ENCODE peak calls at places on chromosomes 7 and 10, in six cellular contexts. One of them, this sample, is unnamed.

GRCh38 chr10:47173929-47174442 is 126.0 kb upstream of the GDF10 start:
- DNase-seq in AG09319: no peak
- DNase-seq in prostate gland: no peak
- DNase-seq in WTC11: no peak
- DNase-seq in fibroblast of mammary gland: no peak
- DNase-seq in brain microvascular endothelial cell: peak
- DNase-seq in this sample: no peak

GRCh38 chr10:8017276-8017675 is 37.2 kb upstream of the GATA3 start:
- DNase-seq in AG09319: no peak
- DNase-seq in prostate gland: no peak
- DNase-seq in WTC11: no peak
- DNase-seq in fibroblast of mammary gland: no peak
- DNase-seq in brain microvascular endothelial cell: peak
- DNase-seq in this sample: no peak

GRCh38 chr7:82694020-82694419 is 250.4 kb upstream of the CACNA2D1 start:
- DNase-seq in AG09319: no peak
- DNase-seq in prostate gland: no peak
- DNase-seq in WTC11: no peak
- DNase-seq in fibroblast of mammary gland: no peak
- DNase-seq in brain microvascular endothelial cell: no peak
- DNase-seq in this sample: peak

GRCh38 chr10:74898201-74898976 is 72.0 kb downstream of the KAT6B start:
- DNase-seq in AG09319: no peak
- DNase-seq in prostate gland: no peak
- DNase-seq in WTC11: no peak
- DNase-seq in fibroblast of mammary gland: peak
- DNase-seq in brain microvascular endothelial cell: no peak
- DNase-seq in this sample: no peak

GRCh38 chr7:54810401-54810800 is 51.4 kb upstream of the SEC61G start:
- DNase-seq in AG09319: no peak
- DNase-seq in prostate gland: no peak
- DNase-seq in WTC11: no peak
- DNase-seq in fibroblast of mammary gland: no peak
- DNase-seq in brain microvascular endothelial cell: no peak
- DNase-seq in this sample: no peak

GRCh38 chr7:139842414-139843210 is 13.5 kb downstream of the TBXAS1 start:
- DNase-seq in AG09319: no peak
- DNase-seq in prostate gland: no peak
- DNase-seq in WTC11: no peak
- DNase-seq in fibroblast of mammary gland: peak
- DNase-seq in brain microvascular endothelial cell: peak
- DNase-seq in this sample: no peak

GRCh38 chr7:6250364-6250833 is 22.0 kb downstream of the CYTH3 start:
- DNase-seq in AG09319: no peak
- DNase-seq in prostate gland: no peak
- DNase-seq in WTC11: no peak
- DNase-seq in fibroblast of mammary gland: peak
- DNase-seq in brain microvascular endothelial cell: no peak
- DNase-seq in this sample: no peak

GRCh38 chr10:30324448-30325110 is 24.5 kb downstream of the MTPAP start:
- DNase-seq in AG09319: no peak
- DNase-seq in prostate gland: no peak
- DNase-seq in WTC11: no peak
- DNase-seq in fibroblast of mammary gland: no peak
- DNase-seq in brain microvascular endothelial cell: no peak
- DNase-seq in this sample: no peak

GRCh38 chr7:139058963-139059362 is 23.1 kb upstream of the ZC3HAV1L start:
- DNase-seq in AG09319: no peak
- DNase-seq in prostate gland: no peak
- DNase-seq in WTC11: no peak
- DNase-seq in fibroblast of mammary gland: peak
- DNase-seq in brain microvascular endothelial cell: no peak
- DNase-seq in this sample: no peak

GRCh38 chr7:70334883-70335282 is 736.6 kb downstream of the AUTS2 start:
- DNase-seq in AG09319: no peak
- DNase-seq in prostate gland: no peak
- DNase-seq in WTC11: no peak
- DNase-seq in fibroblast of mammary gland: no peak
- DNase-seq in brain microvascular endothelial cell: no peak
- DNase-seq in this sample: no peak

GRCh38 chr10:97079157-97079435 is 106.7 kb downstream of the SLIT1 start:
- DNase-seq in AG09319: no peak
- DNase-seq in prostate gland: no peak
- DNase-seq in WTC11: no peak
- DNase-seq in fibroblast of mammary gland: no peak
- DNase-seq in brain microvascular endothelial cell: no peak
- DNase-seq in this sample: no peak

GRCh38 chr7:41779918-41780317 is 77.0 kb upstream of the INHBA start:
- DNase-seq in AG09319: no peak
- DNase-seq in prostate gland: no peak
- DNase-seq in WTC11: no peak
- DNase-seq in fibroblast of mammary gland: no peak
- DNase-seq in brain microvascular endothelial cell: no peak
- DNase-seq in this sample: no peak

GRCh38 chr7:7114575-7115291 is 67.6 kb upstream of the C1GALT1 start:
- DNase-seq in AG09319: no peak
- DNase-seq in prostate gland: peak
- DNase-seq in WTC11: no peak
- DNase-seq in fibroblast of mammary gland: no peak
- DNase-seq in brain microvascular endothelial cell: no peak
- DNase-seq in this sample: no peak

GRCh38 chr10:368579-369255 is 233.5 kb downstream of the ZMYND11 start:
- DNase-seq in AG09319: no peak
- DNase-seq in prostate gland: no peak
- DNase-seq in WTC11: no peak
- DNase-seq in fibroblast of mammary gland: no peak
- DNase-seq in brain microvascular endothelial cell: no peak
- DNase-seq in this sample: no peak

GRCh38 chr7:131003634-131004033 is 269.6 kb upstream of the KLF14 start:
- DNase-seq in AG09319: no peak
- DNase-seq in prostate gland: no peak
- DNase-seq in WTC11: no peak
- DNase-seq in fibroblast of mammary gland: no peak
- DNase-seq in brain microvascular endothelial cell: no peak
- DNase-seq in this sample: no peak

GRCh38 chr7:137940656-137941518 is 61.0 kb downstream of the CREB3L2 start:
- DNase-seq in AG09319: no peak
- DNase-seq in prostate gland: no peak
- DNase-seq in WTC11: no peak
- DNase-seq in fibroblast of mammary gland: peak
- DNase-seq in brain microvascular endothelial cell: peak
- DNase-seq in this sample: peak

GRCh38 chr10:100615911-100616310 is 80.2 kb downstream of the HIF1AN start:
- DNase-seq in AG09319: no peak
- DNase-seq in prostate gland: no peak
- DNase-seq in WTC11: no peak
- DNase-seq in fibroblast of mammary gland: no peak
- DNase-seq in brain microvascular endothelial cell: no peak
- DNase-seq in this sample: no peak

GRCh38 chr7:93430917-93431588 is 143.5 kb downstream of the CALCR start:
- DNase-seq in AG09319: no peak
- DNase-seq in prostate gland: no peak
- DNase-seq in WTC11: no peak
- DNase-seq in fibroblast of mammary gland: no peak
- DNase-seq in brain microvascular endothelial cell: no peak
- DNase-seq in this sample: no peak

GRCh38 chr7:122584852-122585251 is 114.1 kb downstream of the RNF133 start:
- DNase-seq in AG09319: no peak
- DNase-seq in prostate gland: no peak
- DNase-seq in WTC11: no peak
- DNase-seq in fibroblast of mammary gland: no peak
- DNase-seq in brain microvascular endothelial cell: no peak
- DNase-seq in this sample: no peak

GRCh38 chr7:4734587-4735365 is 40.6 kb upstream of the AP5Z1 start:
- DNase-seq in AG09319: no peak
- DNase-seq in prostate gland: no peak
- DNase-seq in WTC11: no peak
- DNase-seq in fibroblast of mammary gland: no peak
- DNase-seq in brain microvascular endothelial cell: no peak
- DNase-seq in this sample: peak

GRCh38 chr10:63027533-63027932 is 105.6 kb upstream of the NRBF2 start:
- DNase-seq in AG09319: no peak
- DNase-seq in prostate gland: no peak
- DNase-seq in WTC11: no peak
- DNase-seq in fibroblast of mammary gland: no peak
- DNase-seq in brain microvascular endothelial cell: no peak
- DNase-seq in this sample: no peak

GRCh38 chr10:106515206-106515790 is 649.2 kb downstream of the SORCS1 start:
- DNase-seq in AG09319: peak
- DNase-seq in prostate gland: peak
- DNase-seq in WTC11: no peak
- DNase-seq in fibroblast of mammary gland: no peak
- DNase-seq in brain microvascular endothelial cell: no peak
- DNase-seq in this sample: peak

GRCh38 chr10:102152545-102152890 is 329 bp downstream of the NOLC1 start:
- DNase-seq in AG09319: no peak
- DNase-seq in prostate gland: no peak
- DNase-seq in WTC11: no peak
- DNase-seq in fibroblast of mammary gland: peak
- DNase-seq in brain microvascular endothelial cell: peak
- DNase-seq in this sample: no peak

GRCh38 chr7:110922906-110923305 is 168.0 kb upstream of the LRRN3 start:
- DNase-seq in AG09319: no peak
- DNase-seq in prostate gland: no peak
- DNase-seq in WTC11: no peak
- DNase-seq in fibroblast of mammary gland: peak
- DNase-seq in brain microvascular endothelial cell: peak
- DNase-seq in this sample: peak

GRCh38 chr10:52871191-52871843 is 98.7 kb upstream of the MBL2 start:
- DNase-seq in AG09319: no peak
- DNase-seq in prostate gland: no peak
- DNase-seq in WTC11: peak
- DNase-seq in fibroblast of mammary gland: no peak
- DNase-seq in brain microvascular endothelial cell: no peak
- DNase-seq in this sample: no peak

GRCh38 chr7:1694981-1695511 is 25.0 kb downstream of the ELFN1 start:
- DNase-seq in AG09319: no peak
- DNase-seq in prostate gland: no peak
- DNase-seq in WTC11: peak
- DNase-seq in fibroblast of mammary gland: no peak
- DNase-seq in brain microvascular endothelial cell: no peak
- DNase-seq in this sample: no peak

GRCh38 chr7:140639366-140640053 is 1.1 kb downstream of the DENND2A start:
- DNase-seq in AG09319: no peak
- DNase-seq in prostate gland: no peak
- DNase-seq in WTC11: no peak
- DNase-seq in fibroblast of mammary gland: peak
- DNase-seq in brain microvascular endothelial cell: peak
- DNase-seq in this sample: no peak

GRCh38 chr7:23863209-23863798 is 153.3 kb downstream of the STK31 start:
- DNase-seq in AG09319: peak
- DNase-seq in prostate gland: no peak
- DNase-seq in WTC11: peak
- DNase-seq in fibroblast of mammary gland: peak
- DNase-seq in brain microvascular endothelial cell: peak
- DNase-seq in this sample: no peak
- TF ChIP-seq CTCF in AG09319: peak
- TF ChIP-seq CTCF in prostate gland: peak
- TF ChIP-seq CTCF in WTC11: peak
- TF ChIP-seq CTCF in fibroblast of mammary gland: peak
- TF ChIP-seq CTCF in brain microvascular endothelial cell: peak
- TF ChIP-seq CTCF in this sample: peak

GRCh38 chr7:34662058-34662457 is 4.0 kb downstream of the NPSR1 start:
- DNase-seq in AG09319: no peak
- DNase-seq in prostate gland: no peak
- DNase-seq in WTC11: no peak
- DNase-seq in fibroblast of mammary gland: no peak
- DNase-seq in brain microvascular endothelial cell: no peak
- DNase-seq in this sample: no peak

GRCh38 chr7:34659676-34660075 is 1.7 kb downstream of the NPSR1 start:
- DNase-seq in AG09319: no peak
- DNase-seq in prostate gland: no peak
- DNase-seq in WTC11: no peak
- DNase-seq in fibroblast of mammary gland: no peak
- DNase-seq in brain microvascular endothelial cell: no peak
- DNase-seq in this sample: no peak

GRCh38 chr7:34664757-34665156 is 6.7 kb downstream of the NPSR1 start:
- DNase-seq in AG09319: no peak
- DNase-seq in prostate gland: no peak
- DNase-seq in WTC11: no peak
- DNase-seq in fibroblast of mammary gland: no peak
- DNase-seq in brain microvascular endothelial cell: no peak
- DNase-seq in this sample: no peak
- TF ChIP-seq CTCF in AG09319: no peak
- TF ChIP-seq CTCF in prostate gland: no peak
- TF ChIP-seq CTCF in WTC11: no peak
- TF ChIP-seq CTCF in fibroblast of mammary gland: no peak
- TF ChIP-seq CTCF in brain microvascular endothelial cell: no peak
- TF ChIP-seq CTCF in this sample: no peak

DNA sequence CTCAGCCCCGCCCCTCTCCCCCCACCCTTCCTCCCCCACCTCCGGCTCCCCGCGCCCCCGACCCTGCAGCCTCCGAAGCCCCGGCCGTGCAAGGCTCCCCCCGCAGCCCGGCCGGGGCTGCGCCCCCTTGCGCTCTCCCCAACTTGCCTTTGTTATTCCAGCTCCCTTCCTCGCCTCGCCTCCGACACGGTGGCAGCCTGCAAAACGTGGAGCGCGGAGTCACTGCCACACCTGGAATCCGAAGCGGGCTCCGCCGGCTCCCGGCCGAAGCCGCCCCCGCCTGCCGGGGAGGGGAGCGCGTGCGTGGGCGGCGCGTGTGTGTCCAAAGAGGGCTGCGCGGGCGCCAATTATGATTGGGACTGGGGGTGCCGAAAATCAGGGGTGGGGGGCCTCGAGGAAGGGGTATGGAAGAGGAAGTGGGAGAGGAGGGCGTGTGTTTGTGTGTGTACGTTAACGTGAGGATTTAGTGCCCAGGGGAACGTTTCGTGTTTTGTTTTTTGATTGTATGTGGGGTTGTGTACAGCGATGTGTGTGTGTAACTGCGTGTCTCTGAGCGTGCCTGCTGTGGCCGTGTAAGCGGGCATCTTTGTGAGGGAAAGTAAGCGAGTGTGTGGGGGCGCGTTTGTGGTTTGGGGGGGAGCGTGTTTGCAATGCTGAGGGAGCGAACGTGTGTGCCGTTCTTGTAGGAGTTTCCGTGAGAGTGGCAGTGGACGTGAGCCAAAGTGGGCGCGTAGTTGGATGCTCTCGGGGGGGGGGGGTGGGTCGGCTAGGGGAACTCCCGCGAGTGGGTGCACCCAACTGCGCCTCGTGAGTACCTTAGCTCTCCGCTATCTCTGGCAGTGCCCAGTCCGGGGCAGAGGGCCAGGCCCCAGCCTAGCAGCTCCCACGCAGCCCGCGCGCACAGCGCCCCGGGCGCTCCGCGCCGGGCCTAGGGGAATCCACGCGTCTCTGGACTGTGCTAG is 1.2 kb upstream of the ZMIZ1 start:
- DNase-seq in AG09319: peak
- DNase-seq in prostate gland: peak
- DNase-seq in WTC11: peak
- DNase-seq in fibroblast of mammary gland: peak
- DNase-seq in brain microvascular endothelial cell: peak
- DNase-seq in this sample: peak
- TF ChIP-seq CTCF in AG09319: peak
- TF ChIP-seq CTCF in prostate gland: peak
- TF ChIP-seq CTCF in WTC11: no peak
- TF ChIP-seq CTCF in fibroblast of mammary gland: no peak
- TF ChIP-seq CTCF in brain microvascular endothelial cell: peak
- TF ChIP-seq CTCF in this sample: peak

GRCh38 chr10:11988924-11989323 is 53.7 kb downstream of the UPF2 start:
- DNase-seq in AG09319: no peak
- DNase-seq in prostate gland: no peak
- DNase-seq in WTC11: no peak
- DNase-seq in fibroblast of mammary gland: no peak
- DNase-seq in brain microvascular endothelial cell: no peak
- DNase-seq in this sample: no peak

GRCh38 chr10:11986593-11987216 is 55.9 kb downstream of the UPF2 start:
- DNase-seq in AG09319: peak
- DNase-seq in prostate gland: peak
- DNase-seq in WTC11: peak
- DNase-seq in fibroblast of mammary gland: peak
- DNase-seq in brain microvascular endothelial cell: peak
- DNase-seq in this sample: peak
- TF ChIP-seq CTCF in AG09319: peak
- TF ChIP-seq CTCF in prostate gland: peak
- TF ChIP-seq CTCF in WTC11: peak
- TF ChIP-seq CTCF in fibroblast of mammary gland: peak
- TF ChIP-seq CTCF in brain microvascular endothelial cell: peak
- TF ChIP-seq CTCF in this sample: peak